ENCODE peak calls at places on chromosomes 12 and 14, in four cellular contexts. E is psoas muscle, C is coronary artery, N is nucleus accumbens. A is an unnamed sample.

GRCh38 chr14:81471062-81471461 is 62.6 kb downstream of the SEL1L start:
- DNase-seq in N (no peak), E (no peak), C (no peak), A (no peak)

GRCh38 chr14:100526632-100527031 is 60.6 kb downstream of the BEGAIN start:
- DNase-seq in E (no peak), C (no peak), N (no peak), A (no peak)

GRCh38 chr14:104871656-104872468 is 6.8 kb downstream of the CEP170B start:
- DNase-seq in N (no peak), E (no peak), C (no peak), A (no peak)

GRCh38 chr14:101239065-101239464 is 322.2 kb upstream of the DIO3 start:
- DNase-seq in N (no peak), C (peak), E (no peak), A (no peak)

GRCh38 chr12:27779837-27780611 is at the start of the genes KLHL42 and MANSC4:
- DNase-seq in C (peak), E (peak), N (peak), A (peak)

GRCh38 chr14:102831163-102831804 is 54.0 kb downstream of the TRAF3 start:
- DNase-seq in N (no peak), E (no peak), C (no peak), A (no peak)

GRCh38 chr14:102221026-102221425 is 81.3 kb downstream of the WDR20 start:
- DNase-seq in E (no peak), C (no peak), N (no peak), A (no peak)

GRCh38 chr14:33163109-33163508 is 224.4 kb downstream of the NPAS3 start:
- DNase-seq in N (no peak), E (no peak), C (no peak), A (no peak)

GRCh38 chr12:65891987-65892481 is 67.8 kb downstream of the HMGA2 start:
- DNase-seq in N (peak), C (peak), E (peak), A (no peak)

GRCh38 chr12:42926232-42926631 is 336.7 kb upstream of the PRICKLE1 start:
- DNase-seq in E (no peak), N (no peak), C (no peak), A (no peak)

GRCh38 chr12:12561305-12562015 is 1.2 kb downstream of the DUSP16 start:
- DNase-seq in C (peak), N (peak), E (peak), A (peak)

GRCh38 chr12:24198936-24199644 is 249.6 kb upstream of the SOX5 start:
- DNase-seq in N (no peak), E (no peak), C (no peak), A (no peak)

GRCh38 chr12:5395443-5396401 is 36.2 kb upstream of the NTF3 start:
- DNase-seq in N (no peak), E (no peak), C (no peak), A (no peak)

GRCh38 chr14:77031680-77032482 is 3.4 kb upstream of the IRF2BPL start:
- DNase-seq in N (no peak), E (peak), C (no peak), A (no peak)

GRCh38 chr14:55277972-55278740 is 6.9 kb downstream of the FBXO34 start:
- DNase-seq in N (no peak), E (no peak), C (no peak), A (no peak)

GRCh38 chr14:104694991-104695659 is 5.7 kb downstream of the INF2 start:
- DNase-seq in E (no peak), N (no peak), C (no peak), A (no peak)

GRCh38 chr14:87430810-87431209 is 562.2 kb downstream of the GALC start:
- DNase-seq in N (no peak), E (no peak), C (no peak), A (no peak)

GRCh38 chr14:29558516-29558915 is 369.1 kb downstream of the PRKD1 start:
- DNase-seq in E (no peak), C (no peak), N (no peak), A (no peak)

A was measured in head of caudate nucleus.